ENCODE peak calls at places on chromosomes 11 and 22, in four cellular contexts. One of them, this sample, is unnamed.

GRCh38 chr11:65554057-65554818 is 3.9 kb downstream of the LTBP3 start:
- DNase-seq in cardiac muscle cell: no peak
- DNase-seq in pancreas: no peak
- DNase-seq in fibroblast of mammary gland: no peak
- DNase-seq in this sample: no peak

GRCh38 chr11:130762342-130763037 is 153.8 kb downstream of the SNX19 start:
- DNase-seq in cardiac muscle cell: no peak
- DNase-seq in pancreas: peak
- DNase-seq in fibroblast of mammary gland: no peak
- DNase-seq in this sample: no peak

GRCh38 chr11:42521994-42522393 is 789.8 kb upstream of the API5 start:
- DNase-seq in cardiac muscle cell: no peak
- DNase-seq in pancreas: no peak
- DNase-seq in fibroblast of mammary gland: peak
- DNase-seq in this sample: no peak

GRCh38 chr11:7548659-7549283 is 35.0 kb downstream of the PPFIBP2 start:
- DNase-seq in cardiac muscle cell: peak
- DNase-seq in pancreas: peak
- DNase-seq in fibroblast of mammary gland: no peak
- DNase-seq in this sample: no peak

GRCh38 chr11:28743101-28743550 is 634.9 kb downstream of the METTL15 start:
- DNase-seq in cardiac muscle cell: no peak
- DNase-seq in pancreas: no peak
- DNase-seq in fibroblast of mammary gland: no peak
- DNase-seq in this sample: no peak

GRCh38 chr11:130416537-130416896 is 11.9 kb downstream of the ADAMTS8 start:
- DNase-seq in cardiac muscle cell: no peak
- DNase-seq in pancreas: no peak
- DNase-seq in fibroblast of mammary gland: no peak
- DNase-seq in this sample: no peak

GRCh38 chr11:113613619-113614018 is 92.5 kb downstream of the TMPRSS5 start:
- DNase-seq in cardiac muscle cell: no peak
- DNase-seq in pancreas: no peak
- DNase-seq in fibroblast of mammary gland: no peak
- DNase-seq in this sample: no peak

GRCh38 chr22:23786752-23787599 is at the start of gene SMARCB1:
- DNase-seq in cardiac muscle cell: peak
- DNase-seq in pancreas: peak
- DNase-seq in fibroblast of mammary gland: peak
- DNase-seq in this sample: peak

GRCh38 chr11:10451399-10452116 is 3.5 kb upstream of the AMPD3 start:
- DNase-seq in cardiac muscle cell: peak
- DNase-seq in pancreas: no peak
- DNase-seq in fibroblast of mammary gland: no peak
- DNase-seq in this sample: no peak

GRCh38 chr11:15941206-15941770 is 415.1 kb downstream of the SOX6 start:
- DNase-seq in cardiac muscle cell: peak
- DNase-seq in pancreas: peak
- DNase-seq in fibroblast of mammary gland: peak
- DNase-seq in this sample: no peak

GRCh38 chr11:35752115-35752514 is 89.5 kb downstream of the TRIM44 start:
- DNase-seq in cardiac muscle cell: no peak
- DNase-seq in pancreas: no peak
- DNase-seq in fibroblast of mammary gland: no peak
- DNase-seq in this sample: no peak

GRCh38 chr11:15059132-15059531 is 14.3 kb upstream of the CALCB start:
- DNase-seq in cardiac muscle cell: no peak
- DNase-seq in pancreas: no peak
- DNase-seq in fibroblast of mammary gland: peak
- DNase-seq in this sample: no peak

GRCh38 chr11:79167510-79168188 is 273.2 kb downstream of the TENM4 start:
- DNase-seq in cardiac muscle cell: no peak
- DNase-seq in pancreas: no peak
- DNase-seq in fibroblast of mammary gland: peak
- DNase-seq in this sample: no peak

GRCh38 chr11:104946907-104947306 is 21.5 kb downstream of the CASP4 start:
- DNase-seq in cardiac muscle cell: no peak
- DNase-seq in pancreas: peak
- DNase-seq in fibroblast of mammary gland: peak
- DNase-seq in this sample: no peak

GRCh38 chr11:65504671-65505433 is 6.0 kb downstream of the MALAT1 start:
- DNase-seq in cardiac muscle cell: no peak
- DNase-seq in pancreas: no peak
- DNase-seq in fibroblast of mammary gland: peak
- DNase-seq in this sample: no peak

GRCh38 chr22:19133561-19133960 is 2.5 kb downstream of the TSSK2 start:
- DNase-seq in cardiac muscle cell: no peak
- DNase-seq in pancreas: no peak
- DNase-seq in fibroblast of mammary gland: no peak
- DNase-seq in this sample: no peak

GRCh38 chr11:122354029-122354697 is 238.1 kb upstream of the BLID start:
- DNase-seq in cardiac muscle cell: no peak
- DNase-seq in pancreas: no peak
- DNase-seq in fibroblast of mammary gland: no peak
- DNase-seq in this sample: no peak

GRCh38 chr11:32809313-32809712 is 14.9 kb upstream of the CCDC73 start:
- DNase-seq in cardiac muscle cell: peak
- DNase-seq in pancreas: peak
- DNase-seq in fibroblast of mammary gland: peak
- DNase-seq in this sample: peak

GRCh38 chr11:10564692-10565318 is 3.7 kb downstream of the LYVE1 start:
- DNase-seq in cardiac muscle cell: no peak
- DNase-seq in pancreas: no peak
- DNase-seq in fibroblast of mammary gland: peak
- DNase-seq in this sample: no peak

GRCh38 chr11:47406896-47407745 is 1.3 kb upstream of the SLC39A13 start:
- DNase-seq in cardiac muscle cell: no peak
- DNase-seq in pancreas: no peak
- DNase-seq in fibroblast of mammary gland: no peak
- DNase-seq in this sample: no peak

GRCh38 chr11:64224891-64225607 is 937 bp downstream of the TRPT1 start:
- DNase-seq in cardiac muscle cell: no peak
- DNase-seq in pancreas: no peak
- DNase-seq in fibroblast of mammary gland: no peak
- DNase-seq in this sample: no peak

GRCh38 chr22:39241632-39242388 is 3.0 kb downstream of the PDGFB start:
- DNase-seq in cardiac muscle cell: no peak
- DNase-seq in pancreas: no peak
- DNase-seq in fibroblast of mammary gland: no peak
- DNase-seq in this sample: no peak

GRCh38 chr11:12457030-12457600 is 79.7 kb downstream of the PARVA start:
- DNase-seq in cardiac muscle cell: no peak
- DNase-seq in pancreas: no peak
- DNase-seq in fibroblast of mammary gland: peak
- DNase-seq in this sample: no peak

GRCh38 chr11:6841694-6842093 is 3.8 kb upstream of the OR10A5 start:
- DNase-seq in cardiac muscle cell: no peak
- DNase-seq in pancreas: no peak
- DNase-seq in fibroblast of mammary gland: no peak
- DNase-seq in this sample: no peak

GRCh38 chr22:39352301-39352867 is 2.6 kb downstream of the SYNGR1 start:
- DNase-seq in cardiac muscle cell: no peak
- DNase-seq in pancreas: no peak
- DNase-seq in fibroblast of mammary gland: no peak
- DNase-seq in this sample: no peak

GRCh38 chr11:69295995-69296889 is 2.3 kb downstream of the MYEOV start:
- DNase-seq in cardiac muscle cell: no peak
- DNase-seq in pancreas: peak
- DNase-seq in fibroblast of mammary gland: peak
- DNase-seq in this sample: peak

GRCh38 chr22:46432164-46433068 is 96.9 kb downstream of the TRMU start:
- DNase-seq in cardiac muscle cell: no peak
- DNase-seq in pancreas: no peak
- DNase-seq in fibroblast of mammary gland: no peak
- DNase-seq in this sample: no peak

GRCh38 chr11:83044958-83045712 is 26.6 kb downstream of the RAB30 start:
- DNase-seq in cardiac muscle cell: no peak
- DNase-seq in pancreas: no peak
- DNase-seq in fibroblast of mammary gland: peak
- DNase-seq in this sample: no peak

DNA sequence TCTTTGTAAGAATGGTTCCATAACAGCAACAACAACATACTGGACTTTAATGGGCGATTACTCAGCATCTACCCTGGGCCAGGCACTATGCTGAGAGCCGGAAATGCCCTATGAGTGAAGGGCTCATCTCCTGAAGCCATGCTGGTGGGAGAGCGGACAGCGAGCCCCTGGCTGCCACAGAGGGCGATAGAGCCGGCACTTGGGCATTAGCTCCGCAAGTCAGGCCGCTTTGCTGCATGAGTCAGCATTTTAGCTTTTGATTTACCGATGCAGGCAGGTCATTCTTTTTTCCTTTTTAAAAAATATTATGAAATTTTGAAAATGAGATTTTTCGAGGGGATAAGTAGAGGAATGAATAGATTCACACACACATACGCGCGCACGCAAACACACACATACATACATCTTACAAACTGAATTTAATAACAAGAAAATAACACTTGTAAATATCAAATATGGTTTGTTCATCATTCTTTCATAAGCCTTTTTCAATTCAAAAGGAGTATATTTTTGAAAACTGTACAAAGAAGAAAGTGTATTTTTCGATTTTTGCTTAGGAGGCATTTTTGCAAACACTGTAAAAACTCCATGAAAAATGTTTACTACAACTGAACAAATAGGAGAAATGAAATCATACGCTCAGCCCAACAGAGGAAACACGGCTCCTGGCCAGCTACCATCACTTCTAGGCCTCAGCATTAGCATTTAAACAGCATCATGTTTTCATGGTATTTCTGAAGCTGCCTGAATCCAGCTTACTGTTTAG is 667.3 kb downstream of the OPCML start:
- DNase-seq in cardiac muscle cell: no peak
- DNase-seq in pancreas: no peak
- DNase-seq in fibroblast of mammary gland: no peak
- DNase-seq in this sample: no peak
- TF ChIP-seq CTCF in cardiac muscle cell: no peak
- TF ChIP-seq CTCF in pancreas: no peak
- TF ChIP-seq CTCF in fibroblast of mammary gland: no peak
- TF ChIP-seq CTCF in this sample: no peak

GRCh38 chr22:22111267-22111751 is 128.7 kb upstream of the TOP3B start:
- DNase-seq in cardiac muscle cell: no peak
- DNase-seq in pancreas: no peak
- DNase-seq in fibroblast of mammary gland: peak
- DNase-seq in this sample: no peak

GRCh38 chr22:22112533-22113294 is 130.1 kb upstream of the TOP3B start:
- DNase-seq in cardiac muscle cell: no peak
- DNase-seq in pancreas: no peak
- DNase-seq in fibroblast of mammary gland: no peak
- DNase-seq in this sample: no peak

GRCh38 chr22:22111983-22112382 is 129.4 kb upstream of the TOP3B start:
- DNase-seq in cardiac muscle cell: no peak
- DNase-seq in pancreas: no peak
- DNase-seq in fibroblast of mammary gland: no peak
- DNase-seq in this sample: no peak

GRCh38 chr22:22109693-22110466 is 127.3 kb upstream of the TOP3B start:
- DNase-seq in cardiac muscle cell: no peak
- DNase-seq in pancreas: no peak
- DNase-seq in fibroblast of mammary gland: no peak
- DNase-seq in this sample: no peak

GRCh38 chr22:22110548-22111266 is 128.1 kb upstream of the TOP3B start:
- DNase-seq in cardiac muscle cell: peak
- DNase-seq in pancreas: peak
- DNase-seq in fibroblast of mammary gland: peak
- DNase-seq in this sample: no peak
- TF ChIP-seq CTCF in cardiac muscle cell: peak
- TF ChIP-seq CTCF in pancreas: peak
- TF ChIP-seq CTCF in fibroblast of mammary gland: peak
- TF ChIP-seq CTCF in this sample: no peak

GRCh38 chr22:42996646-42997365 is 18.1 kb downstream of the PACSIN2 start:
- DNase-seq in cardiac muscle cell: no peak
- DNase-seq in pancreas: peak
- DNase-seq in fibroblast of mammary gland: peak
- DNase-seq in this sample: no peak
- TF ChIP-seq CTCF in cardiac muscle cell: no peak
- TF ChIP-seq CTCF in pancreas: no peak
- TF ChIP-seq CTCF in fibroblast of mammary gland: no peak
- TF ChIP-seq CTCF in this sample: no peak

DNA sequence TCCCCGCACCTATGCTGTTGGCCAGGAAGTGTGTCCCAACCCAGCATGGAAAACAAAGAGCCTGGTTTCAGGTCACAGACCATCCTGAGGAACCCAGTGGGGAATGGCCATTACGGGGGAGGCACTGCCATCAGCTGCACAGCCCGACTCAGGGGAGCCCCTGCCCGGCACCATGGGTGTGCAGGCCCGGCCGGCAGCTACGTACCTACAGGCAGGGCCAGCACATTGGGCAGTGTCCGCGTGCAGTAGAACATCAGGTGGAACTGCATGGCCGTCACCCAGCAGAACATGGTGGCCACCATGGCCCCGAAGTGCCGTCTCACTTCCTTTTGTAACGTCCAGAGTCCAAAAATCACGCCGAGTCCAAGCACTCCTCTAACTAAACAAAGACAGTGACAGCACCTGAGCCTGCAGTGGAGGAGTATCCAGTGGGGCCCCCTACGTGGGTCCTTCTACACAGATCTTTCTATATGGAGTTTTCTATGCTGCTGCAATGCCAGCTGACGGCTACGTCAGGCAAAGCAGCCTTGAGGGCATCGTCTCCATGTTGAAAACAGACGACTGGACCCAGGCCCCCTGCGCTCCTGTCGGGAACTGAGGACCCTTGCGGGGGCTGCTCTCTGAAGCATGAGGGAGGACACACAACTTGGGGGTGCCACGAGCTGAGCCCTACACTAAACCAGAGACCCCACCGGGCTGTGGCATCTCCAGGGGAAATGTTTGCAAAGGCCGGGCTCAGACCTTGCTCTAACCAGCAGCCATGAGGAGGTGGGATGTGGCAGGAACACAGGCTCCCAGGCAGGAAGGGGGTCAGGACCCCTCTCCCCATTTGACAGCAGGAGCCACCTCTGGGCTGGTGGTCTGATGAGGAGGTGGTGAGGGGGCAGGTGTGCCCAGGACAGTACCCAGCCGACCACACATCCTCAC is 7.7 kb downstream of the ALG12 start:
- DNase-seq in cardiac muscle cell: no peak
- DNase-seq in pancreas: no peak
- DNase-seq in fibroblast of mammary gland: no peak
- DNase-seq in this sample: no peak
- TF ChIP-seq CTCF in cardiac muscle cell: no peak
- TF ChIP-seq CTCF in pancreas: no peak
- TF ChIP-seq CTCF in fibroblast of mammary gland: no peak
- TF ChIP-seq CTCF in this sample: no peak

GRCh38 chr22:44669725-44670027 is 32.3 kb upstream of the PRR5 start:
- DNase-seq in cardiac muscle cell: peak
- DNase-seq in pancreas: no peak
- DNase-seq in fibroblast of mammary gland: peak
- DNase-seq in this sample: no peak
- TF ChIP-seq CTCF in cardiac muscle cell: peak
- TF ChIP-seq CTCF in pancreas: no peak
- TF ChIP-seq CTCF in fibroblast of mammary gland: peak
- TF ChIP-seq CTCF in this sample: no peak